ENCODE peak calls at places on chromosomes 13 and 19, in four cellular contexts. Q is adrenal gland; U is naive thymus-derived CD4-positive, alpha-beta T cell; J is right atrium auricular region. K is an unnamed sample.

GRCh38 chr13:46184277-46184699 is 2.3 kb upstream of the LCP1 start:
- DNase-seq in Q (no peak), U (peak; percentile 68), J (no peak), K (no peak)

GRCh38 chr19:54451331-54451871 is 2.4 kb downstream of the LENG8 start:
- DNase-seq in Q (no peak), U (no peak), J (no peak), K (no peak)

GRCh38 chr13:86446311-86446710 is 647.1 kb upstream of the SLITRK6 start:
- DNase-seq in Q (no peak), U (no peak), J (no peak), K (no peak)

GRCh38 chr13:44703371-44703770 is 127.2 kb upstream of the TSC22D1 start:
- DNase-seq in Q (no peak), U (no peak), J (no peak), K (no peak)

GRCh38 chr19:28208745-28209144 is 1004.2 kb downstream of the UQCRFS1 start:
- DNase-seq in Q (no peak), U (no peak), J (no peak), K (no peak)

GRCh38 chr13:98484289-98485219 is 92.4 kb downstream of the STK24 start:
- DNase-seq in Q (peak; percentile 91), U (no peak), J (peak; percentile 95), K (peak; percentile 98)

GRCh38 chr13:36345438-36346221 is 564 bp downstream of the SPART start:
- DNase-seq in Q (peak; percentile 88), U (peak; percentile 46), J (peak; percentile 91), K (no peak)

GRCh38 chr13:38072696-38073095 is 203.1 kb upstream of the TRPC4 start:
- DNase-seq in Q (no peak), U (no peak), J (no peak), K (no peak)

GRCh38 chr19:45828523-45828922 is 13.4 kb upstream of the RSPH6A start:
- DNase-seq in Q (no peak), U (no peak), J (no peak), K (no peak)

GRCh38 chr19:2041436-2041685 is 9.7 kb downstream of the MKNK2 start:
- DNase-seq in Q (peak; percentile 54), U (no peak), J (no peak), K (no peak)

GRCh38 chr13:94829201-94829600 is 116.9 kb upstream of the SOX21 start:
- DNase-seq in Q (no peak), U (no peak), J (no peak), K (no peak)

GRCh38 chr13:39910041-39910440 is 254.6 kb downstream of the COG6 start:
- DNase-seq in Q (no peak), U (no peak), J (no peak), K (no peak)

GRCh38 chr19:2122982-2123381 is 26.3 kb downstream of the IZUMO4 start:
- DNase-seq in Q (no peak), U (no peak), J (no peak), K (no peak)

GRCh38 chr13:45768668-45769067 is 66.5 kb downstream of the CBY2 start:
- DNase-seq in Q (no peak), U (no peak), J (no peak), K (no peak)

GRCh38 chr19:12656899-12657571 is 9.5 kb downstream of the MAN2B1 start:
- DNase-seq in Q (no peak), U (no peak), J (no peak), K (no peak)

GRCh38 chr13:99294198-99294597 is 13.0 kb downstream of the GPR183 start:
- DNase-seq in Q (no peak), U (no peak), J (no peak), K (no peak)

GRCh38 chr19:16170134-16170533 is 3.2 kb downstream of the CIB3 start:
- DNase-seq in Q (no peak), U (no peak), J (no peak), K (no peak)

GRCh38 chr13:71644579-71644978 is 222.4 kb downstream of the DACH1 start:
- DNase-seq in Q (no peak), U (no peak), J (no peak), K (no peak)

GRCh38 chr19:8490395-8490760 is 12.1 kb downstream of the PRAM1 start:
- DNase-seq in Q (no peak), U (no peak), J (no peak), K (no peak)

GRCh38 chr19:9986787-9987281 is 23.5 kb downstream of the COL5A3 start:
- DNase-seq in Q (no peak), U (no peak), J (peak; percentile 67), K (no peak)

GRCh38 chr19:43984687-43985000 is 656 bp downstream of the ZNF155 start:
- DNase-seq in Q (peak; percentile 47), U (no peak), J (no peak), K (no peak)

GRCh38 chr13:75797256-75797655 is 161.1 kb downstream of the LMO7 start:
- DNase-seq in Q (no peak), U (no peak), J (no peak), K (no peak)

DNA sequence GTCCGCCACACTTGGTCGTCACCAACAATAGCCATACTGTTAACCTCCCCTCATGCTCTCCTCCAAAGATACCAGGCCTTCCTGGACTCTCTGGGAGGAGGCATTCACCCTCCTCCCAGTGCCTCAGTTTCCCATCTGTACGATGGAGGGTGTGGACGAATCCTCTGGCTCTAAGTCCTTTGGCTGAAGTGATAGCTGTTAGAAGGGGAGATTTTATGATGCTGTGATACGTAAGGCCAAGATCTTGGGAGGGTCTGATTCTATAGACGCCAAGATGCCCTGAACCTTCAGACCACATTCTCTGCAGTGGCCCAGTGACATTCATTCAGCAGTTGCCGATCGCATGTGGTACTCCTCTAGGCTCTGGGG is 14.8 kb upstream of the NOP53 start:
- DNase-seq in Q (no peak), U (no peak), J (no peak), K (no peak)
- H3K27ac ChIP-seq in Q (no peak overlapping the region), U (no peak overlapping the region), J (peak overlapping the region; percentile 80), K (peak overlapping the region; percentile 95)

DNA sequence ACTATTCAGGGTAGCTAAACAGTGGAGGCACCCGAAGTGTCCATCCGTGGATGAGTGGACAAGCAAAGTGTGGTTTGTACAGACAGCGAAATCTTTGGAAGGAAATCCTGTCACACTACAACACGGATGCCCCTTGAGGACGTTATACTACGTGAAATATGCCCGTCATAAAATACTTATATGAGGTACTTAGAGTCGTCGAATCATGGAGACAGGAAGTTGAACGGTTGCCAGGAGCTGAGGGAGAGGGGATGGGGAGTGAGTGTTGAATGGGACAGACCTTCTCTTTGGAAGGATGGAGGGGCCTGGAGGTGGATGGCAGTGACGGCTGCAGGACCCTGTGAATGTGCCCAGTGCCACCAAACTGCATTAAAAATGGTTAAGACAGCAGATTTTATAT is 11.6 kb downstream of the ATP4B start:
- DNase-seq in Q (no peak), U (no peak), J (no peak), K (no peak)
- H3K27ac ChIP-seq in Q (no peak overlapping the region), U (no peak overlapping the region), J (no peak overlapping the region), K (no peak overlapping the region)

GRCh38 chr19:4065430-4066175 is 1.1 kb downstream of the ZBTB7A start:
- DNase-seq in Q (peak; percentile 96), U (peak; percentile 98), J (peak; percentile 96), K (peak; percentile 88)

GRCh38 chr19:4068058-4068966 is 1.6 kb upstream of the ZBTB7A start:
- DNase-seq in Q (no peak), U (no peak), J (no peak), K (no peak)

GRCh38 chr19:4067396-4068057 is 828 bp upstream of the ZBTB7A start:
- DNase-seq in Q (no peak), U (peak; percentile 71), J (no peak), K (no peak)

GRCh38 chr19:4066176-4066606 is 508 bp downstream of the ZBTB7A start:
- DNase-seq in Q (no peak), U (peak; percentile 69), J (no peak), K (no peak)

GRCh38 chr19:4066682-4067395 is at the start of gene ZBTB7A:
- DNase-seq in Q (peak; percentile 90), U (peak; percentile 77), J (peak; percentile 90), K (no peak)
- H3K27ac ChIP-seq in Q (peak within 1 kb of the TSS; percentile 69), U (peak within 1 kb of the TSS; percentile 95), J (peak within 1 kb of the TSS; percentile 99), K (peak within 1 kb of the TSS; percentile 89)

DNA sequence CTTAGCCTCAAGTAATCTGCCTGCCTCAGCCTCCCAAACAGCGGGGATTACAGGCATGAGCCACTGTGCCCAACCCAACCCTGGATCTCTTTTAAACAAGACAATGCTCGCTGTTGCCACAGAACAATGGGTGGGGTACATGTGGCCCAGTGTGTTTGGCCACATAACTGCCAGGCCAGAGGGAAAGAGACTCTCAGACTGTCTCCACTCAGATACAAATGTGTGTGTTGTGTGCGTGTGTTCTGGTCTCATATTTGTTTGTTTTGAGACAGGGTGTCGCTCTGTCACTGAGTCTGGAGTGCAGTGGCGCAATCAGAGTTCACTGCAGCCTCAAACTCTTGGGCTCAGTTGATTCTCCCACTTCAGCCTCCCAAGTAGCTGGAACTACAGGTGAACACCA is 25.8 kb downstream of the LDLR start:
- DNase-seq in Q (no peak), U (no peak), J (no peak), K (no peak)
- H3K27ac ChIP-seq in Q (no peak overlapping the region), U (no peak overlapping the region), J (no peak overlapping the region), K (no peak overlapping the region)

DNA sequence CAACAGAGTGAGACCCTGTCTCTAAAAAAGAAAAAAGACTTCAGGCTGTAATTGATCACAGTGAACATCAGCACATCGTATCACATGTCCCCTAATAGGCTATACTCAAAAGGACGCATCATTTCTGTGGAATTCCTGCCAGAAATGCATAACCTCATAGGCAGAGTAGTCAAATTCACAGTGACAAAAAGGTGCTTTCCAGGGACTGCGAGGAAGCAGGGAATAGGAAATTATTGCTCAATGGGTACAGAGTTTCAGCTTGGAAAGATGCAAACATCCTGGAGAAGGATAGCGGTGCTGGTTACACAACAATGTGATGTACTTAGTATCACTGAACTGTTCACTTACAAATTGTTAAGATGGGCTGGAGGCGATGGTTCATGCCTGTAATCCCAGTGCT is 41.1 kb upstream of the MRI1 start:
- DNase-seq in Q (no peak), U (no peak), J (no peak), K (no peak)
- H3K27ac ChIP-seq in Q (no peak overlapping the region), U (no peak overlapping the region), J (no peak overlapping the region), K (no peak overlapping the region)

GRCh38 chr19:21321134-21321533 is 8.1 kb downstream of the ZNF708 start:
- DNase-seq in Q (no peak), U (no peak), J (no peak), K (no peak)

GRCh38 chr19:21322528-21322927 is 6.7 kb downstream of the ZNF708 start:
- DNase-seq in Q (peak; percentile 30), U (no peak), J (peak; percentile 76), K (no peak)

GRCh38 chr19:21323000-21323399 is 6.2 kb downstream of the ZNF708 start:
- DNase-seq in Q (no peak), U (no peak), J (no peak), K (no peak)

GRCh38 chr19:21326169-21326568 is 3.0 kb downstream of the ZNF708 start:
- DNase-seq in Q (no peak), U (no peak), J (no peak), K (no peak)

GRCh38 chr19:21321996-21322395 is 7.2 kb downstream of the ZNF708 start:
- DNase-seq in Q (no peak), U (no peak), J (no peak), K (no peak)
- H3K27ac ChIP-seq in Q (peak overlapping the region; percentile 12), U (no peak overlapping the region), J (peak overlapping the region; percentile 49), K (peak overlapping the region; percentile 33)

DNA sequence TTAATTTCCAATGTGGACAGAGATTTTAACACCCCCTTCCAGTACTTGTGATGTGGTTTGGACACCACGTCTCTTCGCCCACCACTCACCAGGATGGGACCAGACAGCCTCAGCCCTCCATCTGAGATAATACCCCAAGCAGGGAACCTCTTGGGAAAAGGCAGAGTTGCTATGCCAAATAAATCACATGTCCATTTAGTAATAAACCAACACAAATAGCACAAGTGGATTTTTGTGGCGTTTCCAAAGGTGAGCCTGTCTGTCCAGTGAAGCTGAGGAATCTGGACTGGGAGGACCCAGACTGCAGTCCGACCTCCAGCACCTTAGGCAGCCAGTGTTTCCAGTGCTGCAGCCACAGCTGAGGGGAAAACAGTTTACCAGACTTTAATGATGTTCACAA is 34.1 kb upstream of the GAS6 start:
- DNase-seq in Q (no peak), U (no peak), J (no peak), K (no peak)
- H3K27ac ChIP-seq in Q (no peak overlapping the region), U (no peak overlapping the region), J (no peak overlapping the region), K (peak overlapping the region; percentile 92)

K was measured in epithelial cell of prostate.